ENCODE peak calls at places on chromosome 14, in five cellular contexts. A is psoas muscle, K is colonic mucosa, G is A549, P is NT2/D1. E is an unnamed sample.

GRCh38 chr14:87014854-87015253 is 978.1 kb downstream of the GALC start:
- DNase-seq in G (peak), P (no peak), K (no peak), A (no peak), E (peak)

GRCh38 chr14:68676511-68676943 is 116.3 kb downstream of the ZFP36L1 start:
- DNase-seq in A (no peak), K (no peak), P (no peak), G (no peak), E (peak)

GRCh38 chr14:49769171-49769570 is 1.2 kb downstream of the KLHDC2 start:
- DNase-seq in A (no peak), K (peak), G (no peak), P (no peak), E (no peak)

GRCh38 chr14:75001261-75001660 is 1.5 kb upstream of the EIF2B2 start:
- DNase-seq in A (no peak), K (no peak), P (no peak), G (no peak), E (no peak)

GRCh38 chr14:74018029-74018703 is 922 bp downstream of the ENTPD5 start:
- DNase-seq in A (no peak), K (no peak), P (no peak), G (no peak), E (no peak)

GRCh38 chr14:50410016-50410530 is 13.4 kb upstream of the CDKL1 start:
- DNase-seq in P (no peak), A (no peak), K (no peak), G (no peak), E (no peak)

GRCh38 chr14:97180304-97181200 is 383.4 kb downstream of the VRK1 start:
- DNase-seq in K (no peak), P (no peak), G (peak), A (no peak), E (no peak)

GRCh38 chr14:64704743-64705405 is 650 bp downstream of the PLEKHG3 start:
- DNase-seq in A (no peak), G (no peak), K (peak), P (no peak), E (no peak)

GRCh38 chr14:63544641-63545234 is 1.6 kb upstream of the PPP2R5E start:
- DNase-seq in P (no peak), A (no peak), G (peak), K (no peak), E (no peak)

GRCh38 chr14:76729953-76730505 is 31.2 kb upstream of the VASH1 start:
- DNase-seq in P (no peak), G (no peak), K (no peak), A (no peak), E (no peak)

GRCh38 chr14:56044196-56044595 is 74.0 kb upstream of the PELI2 start:
- DNase-seq in K (no peak), G (no peak), P (no peak), A (no peak), E (no peak)

GRCh38 chr14:20179880-20180279 is 10.8 kb upstream of the OR11G2 start:
- DNase-seq in A (no peak), P (no peak), G (no peak), K (no peak), E (no peak)

GRCh38 chr14:65239143-65239672 is 136.9 kb upstream of the MAX start:
- DNase-seq in K (peak), G (no peak), A (no peak), P (no peak), E (no peak)

GRCh38 chr14:68682166-68683103 is 110.4 kb downstream of the ZFP36L1 start:
- DNase-seq in K (peak), A (no peak), G (peak), P (no peak), E (no peak)

GRCh38 chr14:32384464-32384863 is 55.4 kb downstream of the AKAP6 start:
- DNase-seq in K (no peak), A (no peak), P (no peak), G (no peak), E (no peak)

GRCh38 chr14:74441113-74441512 is 15.1 kb upstream of the SYNDIG1L start:
- DNase-seq in P (no peak), K (no peak), A (no peak), G (no peak), E (no peak)

GRCh38 chr14:68603682-68604360 is 189.0 kb downstream of the ZFP36L1 start:
- DNase-seq in K (no peak), A (peak), P (no peak), G (no peak), E (no peak)

GRCh38 chr14:59870277-59871165 is at the start of gene RTN1:
- DNase-seq in G (peak), P (peak), K (peak), A (peak), E (peak)

GRCh38 chr14:29913550-29913949 is 14.1 kb downstream of the PRKD1 start:
- DNase-seq in A (no peak), K (no peak), G (no peak), P (no peak), E (no peak)

GRCh38 chr14:76720382-76720813 is 40.9 kb upstream of the VASH1 start:
- DNase-seq in G (no peak), K (peak), P (peak), A (peak), E (no peak)

GRCh38 chr14:94388027-94388895 is at the start of gene SERPINA1:
- DNase-seq in A (no peak), G (no peak), P (no peak), K (no peak), E (no peak)

GRCh38 chr14:50831704-50832130 is 755 bp upstream of the NIN start:
- DNase-seq in K (no peak), P (no peak), A (no peak), G (peak), E (no peak)

GRCh38 chr14:77880056-77880455 is 80.1 kb downstream of the ADCK1 start:
- DNase-seq in P (no peak), K (no peak), G (no peak), A (peak), E (no peak)

GRCh38 chr14:26765768-26766550 is 168.1 kb upstream of the NOVA1 start:
- DNase-seq in G (peak), P (no peak), K (peak), A (peak), E (no peak)

GRCh38 chr14:85529803-85530574 is at the start of gene FLRT2:
- DNase-seq in P (no peak), G (peak), K (peak), A (peak), E (peak)

GRCh38 chr14:80426686-80427085 is 215.4 kb upstream of the DIO2 start:
- DNase-seq in K (no peak), P (no peak), A (no peak), G (peak), E (no peak)

GRCh38 chr14:51430600-51430999 is 190.6 kb downstream of the TMX1 start:
- DNase-seq in K (no peak), P (peak), G (no peak), A (no peak), E (no peak)

DNA sequence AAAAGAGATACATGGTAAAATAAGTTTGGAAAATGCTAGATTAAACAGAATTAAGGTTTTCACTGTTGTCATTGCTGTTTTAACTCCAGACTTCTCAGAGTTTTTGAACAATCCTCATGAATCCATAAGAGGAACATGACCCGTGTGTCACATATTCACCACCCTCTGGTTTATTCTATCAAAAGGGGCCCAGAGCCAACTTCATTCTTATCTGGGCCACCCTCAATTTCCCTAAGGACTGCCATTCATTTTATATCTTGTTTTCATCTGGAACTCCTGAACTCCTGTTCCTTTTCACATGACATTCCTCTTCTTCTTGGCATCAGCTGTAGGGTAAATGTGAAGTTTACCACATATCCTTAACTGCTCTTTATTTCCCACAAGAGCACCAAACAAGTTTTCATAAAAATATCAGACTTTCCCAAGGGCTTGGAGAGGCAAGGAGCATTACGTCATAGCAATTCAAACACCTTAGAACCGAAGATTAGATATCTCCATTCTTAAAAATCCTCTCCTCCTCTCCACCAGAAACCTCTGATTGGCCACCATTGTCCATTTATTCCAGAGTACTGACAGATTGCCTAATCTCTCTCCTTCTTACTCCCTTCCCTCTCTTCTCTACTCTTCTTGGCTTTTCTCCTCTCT is 225.2 kb downstream of the SEC23A start:
- DNase-seq in G (no peak), A (no peak), P (no peak), K (no peak), E (no peak)
- H3K4me3 ChIP-seq in G (no peak), A (no peak), P (no peak), K (no peak), E (no peak)

GRCh38 chr14:36515896-36516718 is 3.9 kb downstream of the NKX2-1 start:
- DNase-seq in K (no peak), G (no peak), A (no peak), P (no peak), E (no peak)

GRCh38 chr14:36515105-36515593 is 4.9 kb downstream of the NKX2-1 start:
- DNase-seq in A (no peak), K (no peak), P (no peak), G (no peak), E (no peak)

GRCh38 chr14:36513012-36513420 is 7.0 kb downstream of the NKX2-1 start:
- DNase-seq in A (no peak), G (no peak), K (no peak), P (no peak), E (no peak)

GRCh38 chr14:36513451-36514277 is 6.4 kb downstream of the NKX2-1 start:
- DNase-seq in A (no peak), P (no peak), K (no peak), G (no peak), E (no peak)

GRCh38 chr14:36514278-36515104 is 5.5 kb downstream of the NKX2-1 start:
- DNase-seq in A (no peak), P (no peak), K (no peak), G (no peak), E (no peak)
- H3K4me3 ChIP-seq in A (no peak), P (no peak), K (no peak), G (no peak), E (no peak)

GRCh38 chr14:103623883-103624482 is 5.0 kb upstream of the KLC1 start:
- DNase-seq in G (no peak), P (no peak), K (no peak), A (peak), E (no peak)
- H3K4me3 ChIP-seq in G (no peak), P (no peak), K (no peak), A (no peak), E (no peak)

GRCh38 chr14:69712217-69712565 is 54.8 kb upstream of the SRSF5 start:
- DNase-seq in G (no peak), K (no peak), A (no peak), P (no peak), E (no peak)

GRCh38 chr14:69710378-69710777 is 56.6 kb upstream of the SRSF5 start:
- DNase-seq in G (no peak), K (no peak), P (no peak), A (no peak), E (peak)

GRCh38 chr14:69711065-69711464 is 55.9 kb upstream of the SRSF5 start:
- DNase-seq in G (no peak), A (peak), K (peak), P (no peak), E (peak)

GRCh38 chr14:69712637-69713088 is 54.3 kb upstream of the SRSF5 start:
- DNase-seq in A (peak), K (peak), G (no peak), P (no peak), E (peak)

DNA sequence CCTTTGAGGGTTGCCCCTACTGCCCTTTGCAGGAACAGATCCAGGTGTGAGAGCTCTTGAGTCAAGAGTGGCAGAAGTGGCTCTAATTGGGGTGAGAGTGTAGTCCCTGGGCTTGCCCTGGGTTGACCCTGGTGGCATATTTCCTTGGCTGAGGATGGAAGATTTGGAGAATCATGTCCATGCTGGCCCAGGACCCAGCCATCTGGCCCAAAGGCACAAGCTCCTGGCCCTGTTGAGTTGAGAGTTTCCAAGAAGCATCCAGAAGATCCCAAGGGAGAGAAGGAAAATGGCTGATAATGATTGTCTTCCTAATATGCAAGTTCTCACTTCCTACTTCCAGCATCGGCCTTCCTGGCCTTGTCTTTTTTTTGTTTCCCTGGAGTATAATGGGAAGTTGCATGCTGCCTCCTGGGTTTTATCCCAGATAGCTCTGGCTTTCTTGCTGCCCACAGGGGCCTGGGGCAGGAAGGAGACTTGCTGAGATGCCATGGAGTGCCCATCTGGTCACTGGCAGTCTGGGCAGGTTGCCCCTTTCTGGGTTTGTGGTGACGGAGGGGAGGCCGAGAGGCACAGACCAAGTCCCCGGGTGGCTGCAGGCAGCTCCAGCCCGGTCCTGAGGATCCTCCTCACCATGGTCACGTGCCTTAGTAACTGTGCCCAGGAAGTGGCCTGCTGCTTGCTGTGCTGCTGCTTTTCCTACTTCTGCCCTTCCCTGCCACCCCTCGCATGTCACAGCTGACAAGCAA is 55.3 kb upstream of the SRSF5 start:
- DNase-seq in K (no peak), P (no peak), A (peak), G (no peak), E (no peak)
- H3K4me3 ChIP-seq in K (no peak), P (no peak), A (no peak), G (no peak), E (no peak)

GRCh38 chr14:54651018-54651351 is 84.1 kb downstream of the SAMD4A start:
- DNase-seq in A (no peak), K (no peak), P (no peak), G (peak), E (no peak)

GRCh38 chr14:54652188-54652889 is 85.4 kb downstream of the SAMD4A start:
- DNase-seq in G (peak), K (peak), A (peak), P (peak), E (no peak)

GRCh38 chr14:54652890-54653201 is 85.9 kb downstream of the SAMD4A start:
- DNase-seq in P (no peak), K (no peak), G (no peak), A (no peak), E (no peak)

GRCh38 chr14:54650331-54651017 is 83.5 kb downstream of the SAMD4A start:
- DNase-seq in A (peak), G (peak), P (no peak), K (peak), E (no peak)

DNA sequence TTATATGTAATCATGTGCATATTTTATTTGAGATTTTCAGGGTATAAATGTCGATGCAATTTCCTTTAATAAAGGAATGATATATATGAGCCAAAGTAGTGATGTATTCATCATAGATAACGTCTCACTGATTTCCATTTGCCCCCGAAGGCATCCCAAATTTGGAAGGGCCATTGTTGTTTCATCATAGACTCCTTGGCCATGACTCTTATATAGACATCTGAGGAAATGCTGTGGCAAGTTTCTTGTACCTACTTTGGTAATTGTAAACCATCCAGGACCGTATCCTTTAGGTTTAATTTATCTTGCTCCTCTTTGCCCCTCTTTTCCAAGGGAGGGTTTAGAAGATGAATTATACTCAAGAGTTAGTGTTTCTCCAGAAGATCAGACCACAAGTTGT is 84.7 kb downstream of the SAMD4A start:
- DNase-seq in K (no peak), A (no peak), G (peak), P (no peak), E (no peak)
- H3K4me3 ChIP-seq in K (no peak), A (no peak), G (peak), P (no peak), E (no peak)

GRCh38 chr14:22854963-22855724 is 16.4 kb upstream of the LRP10 start:
- DNase-seq in A (no peak), G (peak), K (no peak), P (no peak), E (no peak)

GRCh38 chr14:22850944-22851790 is 14.8 kb downstream of the MMP14 start:
- DNase-seq in A (peak), P (no peak), G (no peak), K (peak), E (no peak)

GRCh38 chr14:22852940-22853767 is 16.8 kb downstream of the MMP14 start:
- DNase-seq in G (peak), K (peak), P (no peak), A (peak), E (peak)

GRCh38 chr14:22849212-22849819 is 12.9 kb downstream of the MMP14 start:
- DNase-seq in P (no peak), A (peak), K (peak), G (no peak), E (no peak)

DNA sequence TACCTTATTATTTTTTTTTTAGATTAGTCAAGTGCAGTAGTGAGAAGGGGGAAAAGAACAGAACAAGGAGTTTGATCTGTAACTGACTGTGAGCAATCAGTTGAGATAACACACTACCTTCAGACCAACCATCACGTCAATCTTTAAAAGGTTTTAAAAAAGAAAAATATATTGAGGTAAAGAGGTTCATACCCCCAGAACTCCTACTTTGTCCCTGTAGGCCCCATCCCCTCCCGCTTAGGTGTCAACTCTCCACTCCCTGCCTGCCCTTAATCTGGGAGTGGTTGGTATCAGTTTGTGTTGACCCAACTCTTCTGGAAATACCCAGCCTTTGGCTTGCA is 16.2 kb downstream of the MMP14 start:
- DNase-seq in G (no peak), P (no peak), A (no peak), K (no peak), E (no peak)
- H3K4me3 ChIP-seq in G (no peak), P (no peak), A (no peak), K (no peak), E (no peak)

GRCh38 chr14:54257424-54257823 is 139.4 kb upstream of the CDKN3 start:
- DNase-seq in P (peak), K (no peak), A (no peak), G (no peak), E (no peak)

GRCh38 chr14:54251356-54251755 is 145.5 kb upstream of the CDKN3 start:
- DNase-seq in G (no peak), K (no peak), A (no peak), P (no peak), E (no peak)

GRCh38 chr14:54252072-54252730 is 144.6 kb upstream of the CDKN3 start:
- DNase-seq in P (no peak), K (no peak), G (peak), A (no peak), E (no peak)

GRCh38 chr14:54256156-54256555 is 140.7 kb upstream of the CDKN3 start:
- DNase-seq in A (no peak), G (no peak), P (no peak), K (no peak), E (no peak)

GRCh38 chr14:54253195-54253947 is 143.4 kb upstream of the CDKN3 start:
- DNase-seq in K (no peak), P (no peak), G (peak), A (no peak), E (no peak)
- H3K4me3 ChIP-seq in K (no peak), P (no peak), G (no peak), A (no peak), E (no peak)

GRCh38 chr14:52733824-52734223 is 3.9 kb downstream of the STYX start:
- DNase-seq in P (no peak), K (no peak), G (no peak), A (no peak), E (no peak)
- H3K4me3 ChIP-seq in P (no peak), K (no peak), G (no peak), A (no peak), E (no peak)

GRCh38 chr14:91416744-91417133 is 881 bp downstream of the CCDC88C start:
- DNase-seq in K (peak), G (no peak), A (no peak), P (no peak), E (no peak)

GRCh38 chr14:91414475-91415342 is 2.9 kb downstream of the CCDC88C start:
- DNase-seq in P (no peak), G (no peak), A (no peak), K (no peak), E (no peak)

GRCh38 chr14:91417134-91417982 is at the start of gene CCDC88C:
- DNase-seq in K (peak), P (no peak), G (peak), A (peak), E (peak)

GRCh38 chr14:91417983-91418386 is 365 bp upstream of the CCDC88C start:
- DNase-seq in A (peak), G (peak), P (no peak), K (no peak), E (peak)

GRCh38 chr14:91415794-91416743 is 1.6 kb downstream of the CCDC88C start:
- DNase-seq in A (no peak), K (peak), P (no peak), G (no peak), E (no peak)
- H3K4me3 ChIP-seq in A (peak), K (peak), P (peak), G (no peak), E (peak)

GRCh38 chr14:99968156-99968920 is 96.9 kb upstream of the EVL start:
- DNase-seq in P (no peak), K (no peak), G (no peak), A (no peak), E (no peak)
- H3K4me3 ChIP-seq in P (no peak), K (no peak), G (no peak), A (no peak), E (no peak)